ENCODE peak calls at places on chromosomes 5 and 9, in nine cellular contexts. One of them, this sample, is unnamed.

GRCh38 chr9:89996106-89996505 is 391.3 kb downstream of the GADD45G start:
- DNase-seq in adrenal gland: no peak
- DNase-seq in HS-27A: no peak
- DNase-seq in NCI-H2081: no peak
- DNase-seq in left cardiac atrium: no peak
- DNase-seq in 8988T: no peak
- DNase-seq in sigmoid colon: no peak
- DNase-seq in trophoblast cell: no peak
- DNase-seq in activated effector memory CD4-positive, alpha-beta T cell treated with anti-CD3 and anti-CD28 coated beads, Interleukin-2, amount 50 U/mL, for 16 hours: no peak
- DNase-seq in this sample: peak; percentile 68

GRCh38 chr5:56233230-56233629 is at the start of gene ANKRD55:
- DNase-seq in adrenal gland: no peak
- DNase-seq in HS-27A: no peak
- DNase-seq in NCI-H2081: peak; percentile 87
- DNase-seq in left cardiac atrium: no peak
- DNase-seq in 8988T: no peak
- DNase-seq in sigmoid colon: no peak
- DNase-seq in trophoblast cell: no peak
- DNase-seq in activated effector memory CD4-positive, alpha-beta T cell treated with anti-CD3 and anti-CD28 coated beads, Interleukin-2, amount 50 U/mL, for 16 hours: no peak
- DNase-seq in this sample: no peak

GRCh38 chr5:76608833-76609232 is 14.4 kb downstream of the F2RL2 start:
- DNase-seq in adrenal gland: no peak
- DNase-seq in HS-27A: no peak
- DNase-seq in NCI-H2081: no peak
- DNase-seq in left cardiac atrium: no peak
- DNase-seq in 8988T: no peak
- DNase-seq in sigmoid colon: no peak
- DNase-seq in trophoblast cell: peak; percentile 64
- DNase-seq in activated effector memory CD4-positive, alpha-beta T cell treated with anti-CD3 and anti-CD28 coated beads, Interleukin-2, amount 50 U/mL, for 16 hours: no peak
- DNase-seq in this sample: no peak

GRCh38 chr9:100525563-100525962 is 52.3 kb upstream of the CAVIN4 start:
- DNase-seq in adrenal gland: no peak
- DNase-seq in HS-27A: no peak
- DNase-seq in NCI-H2081: no peak
- DNase-seq in left cardiac atrium: no peak
- DNase-seq in 8988T: no peak
- DNase-seq in sigmoid colon: no peak
- DNase-seq in trophoblast cell: no peak
- DNase-seq in activated effector memory CD4-positive, alpha-beta T cell treated with anti-CD3 and anti-CD28 coated beads, Interleukin-2, amount 50 U/mL, for 16 hours: no peak
- DNase-seq in this sample: no peak

GRCh38 chr5:27015758-27016157 is 22.6 kb downstream of the CDH9 start:
- DNase-seq in adrenal gland: no peak
- DNase-seq in HS-27A: no peak
- DNase-seq in NCI-H2081: peak; percentile 92
- DNase-seq in left cardiac atrium: no peak
- DNase-seq in 8988T: no peak
- DNase-seq in sigmoid colon: no peak
- DNase-seq in trophoblast cell: no peak
- DNase-seq in activated effector memory CD4-positive, alpha-beta T cell treated with anti-CD3 and anti-CD28 coated beads, Interleukin-2, amount 50 U/mL, for 16 hours: no peak
- DNase-seq in this sample: no peak

GRCh38 chr5:43422143-43422542 is 10.0 kb upstream of the CCL28 start:
- DNase-seq in adrenal gland: no peak
- DNase-seq in HS-27A: no peak
- DNase-seq in NCI-H2081: peak; percentile 17
- DNase-seq in left cardiac atrium: no peak
- DNase-seq in 8988T: no peak
- DNase-seq in sigmoid colon: no peak
- DNase-seq in trophoblast cell: no peak
- DNase-seq in activated effector memory CD4-positive, alpha-beta T cell treated with anti-CD3 and anti-CD28 coated beads, Interleukin-2, amount 50 U/mL, for 16 hours: no peak
- DNase-seq in this sample: no peak

GRCh38 chr5:73120222-73121108 is at the start of gene TMEM171:
- DNase-seq in adrenal gland: no peak
- DNase-seq in HS-27A: no peak
- DNase-seq in NCI-H2081: peak; percentile 18
- DNase-seq in left cardiac atrium: peak; percentile 29
- DNase-seq in 8988T: peak; percentile 78
- DNase-seq in sigmoid colon: no peak
- DNase-seq in trophoblast cell: peak; percentile 59
- DNase-seq in activated effector memory CD4-positive, alpha-beta T cell treated with anti-CD3 and anti-CD28 coated beads, Interleukin-2, amount 50 U/mL, for 16 hours: no peak
- DNase-seq in this sample: no peak

GRCh38 chr5:142425286-142426065 is 100.7 kb upstream of the SPRY4 start:
- DNase-seq in adrenal gland: peak; percentile 45
- DNase-seq in HS-27A: no peak
- DNase-seq in NCI-H2081: no peak
- DNase-seq in left cardiac atrium: no peak
- DNase-seq in 8988T: no peak
- DNase-seq in sigmoid colon: no peak
- DNase-seq in trophoblast cell: no peak
- DNase-seq in activated effector memory CD4-positive, alpha-beta T cell treated with anti-CD3 and anti-CD28 coated beads, Interleukin-2, amount 50 U/mL, for 16 hours: no peak
- DNase-seq in this sample: no peak

GRCh38 chr5:93355691-93356090 is 225.3 kb downstream of the NR2F1-AS1 start:
- DNase-seq in adrenal gland: no peak
- DNase-seq in HS-27A: no peak
- DNase-seq in NCI-H2081: no peak
- DNase-seq in left cardiac atrium: no peak
- DNase-seq in 8988T: no peak
- DNase-seq in sigmoid colon: no peak
- DNase-seq in trophoblast cell: no peak
- DNase-seq in activated effector memory CD4-positive, alpha-beta T cell treated with anti-CD3 and anti-CD28 coated beads, Interleukin-2, amount 50 U/mL, for 16 hours: no peak
- DNase-seq in this sample: no peak

This sample was measured in Right ventricle myocardium inferior.